ENCODE peak calls at places on chromosomes 16 and 17, in seven cellular contexts. V is tibial artery; S is HAP-1; W is MM.1S; H is ovary; B is CD8-positive, alpha-beta memory T cell; Q is A549. Z is an unnamed sample.

GRCh38 chr17:6495450-6496115 is 51.3 kb downstream of the PIMREG start:
- DNase-seq in Q (no peak), B (no peak), S (no peak), H (no peak), V (no peak), W (no peak), Z (peak; percentile 62)

GRCh38 chr17:37787055-37787720 is 42.3 kb upstream of the HNF1B start:
- DNase-seq in S (no peak), Q (peak; percentile 86), W (no peak), V (no peak), B (no peak), H (no peak), Z (peak; percentile 53)

GRCh38 chr16:15644306-15644961 is 1.5 kb upstream of the MARF1 start:
- DNase-seq in B (no peak), H (no peak), Q (peak; percentile 54), W (peak; percentile 36), S (peak; percentile 80), V (no peak), Z (no peak)

GRCh38 chr16:50457979-50458461 is 89.2 kb upstream of the BRD7 start:
- DNase-seq in Q (no peak), B (no peak), W (no peak), H (no peak), S (no peak), V (no peak), Z (no peak)

GRCh38 chr17:1880851-1881630 is 51.2 kb downstream of the RPA1 start:
- DNase-seq in Q (no peak), V (no peak), W (no peak), S (peak; percentile 59), B (no peak), H (no peak), Z (no peak)

GRCh38 chr16:77290451-77291110 is 91.4 kb downstream of the SYCE1L start:
- DNase-seq in V (no peak), B (no peak), H (no peak), Q (peak; percentile 52), W (no peak), S (no peak), Z (no peak)

GRCh38 chr17:54948380-54948779 is 20.1 kb downstream of the COX11 start:
- DNase-seq in S (no peak), B (no peak), W (no peak), V (no peak), H (no peak), Q (peak; percentile 36), Z (no peak)

GRCh38 chr17:29341726-29342125 is 47.8 kb upstream of the NUFIP2 start:
- DNase-seq in W (no peak), Q (no peak), S (no peak), B (no peak), H (no peak), V (no peak), Z (no peak)

GRCh38 chr17:21417921-21418320 is 41.8 kb downstream of the KCNJ12 start:
- DNase-seq in H (no peak), Q (no peak), W (no peak), S (no peak), B (no peak), V (no peak), Z (no peak)

GRCh38 chr17:83194189-83194565 is 114.8 kb downstream of the METRNL start:
- DNase-seq in B (no peak), W (no peak), Q (no peak), H (no peak), S (no peak), V (peak; percentile 15), Z (no peak)

GRCh38 chr16:81261049-81261648 is 22.7 kb downstream of the BCO1 start:
- DNase-seq in W (no peak), H (no peak), S (peak; percentile 49), Q (peak; percentile 27), B (no peak), V (no peak), Z (peak; percentile 74)

GRCh38 chr16:24869033-24869432 is 23.3 kb downstream of the SLC5A11 start:
- DNase-seq in H (no peak), Q (no peak), S (no peak), B (no peak), W (no peak), V (no peak), Z (no peak)

GRCh38 chr16:77227745-77228144 is 28.5 kb downstream of the SYCE1L start:
- DNase-seq in V (no peak), Q (no peak), H (no peak), S (no peak), W (no peak), B (no peak), Z (no peak)

GRCh38 chr16:85657996-85658395 is 30.8 kb downstream of the GINS2 start:
- DNase-seq in B (no peak), W (no peak), V (no peak), S (no peak), Q (no peak), H (no peak), Z (no peak)

GRCh38 chr17:69057280-69057679 is 3.4 kb downstream of the ABCA9 start:
- DNase-seq in V (no peak), W (no peak), B (no peak), Q (no peak), S (no peak), H (no peak), Z (no peak)

GRCh38 chr17:52227926-52228325 is 69.4 kb upstream of the CA10 start:
- DNase-seq in B (no peak), W (no peak), H (no peak), Q (no peak), S (no peak), V (no peak), Z (no peak)

GRCh38 chr16:24838554-24839266 is 7.1 kb upstream of the SLC5A11 start:
- DNase-seq in H (no peak), S (no peak), V (peak; percentile 70), B (no peak), W (no peak), Q (peak; percentile 80), Z (peak; percentile 33)

GRCh38 chr17:65055708-65056638 is 567 bp downstream of the GNA13 start:
- DNase-seq in H (peak; percentile 59), V (peak; percentile 79), W (peak; percentile 39), Q (peak; percentile 65), S (peak; percentile 54), B (peak; percentile 37), Z (peak; percentile 84)

GRCh38 chr17:6936370-6937028 is 59.4 kb upstream of the ALOX12 start:
- DNase-seq in W (peak; percentile 16), V (peak; percentile 43), S (no peak), H (peak; percentile 33), Q (no peak), B (peak; percentile 26), Z (no peak)

GRCh38 chr16:22284637-22285515 is 12.3 kb upstream of the POLR3E start:
- DNase-seq in W (no peak), Q (no peak), B (no peak), H (no peak), V (no peak), S (peak; percentile 20), Z (no peak)

GRCh38 chr16:4206680-4207079 is 35.2 kb downstream of the SRL start:
- DNase-seq in H (no peak), V (no peak), S (no peak), B (no peak), Q (no peak), W (no peak), Z (no peak)

GRCh38 chr17:60060474-60060873 is 18.2 kb downstream of the HEATR6 start:
- DNase-seq in Q (no peak), W (no peak), H (no peak), S (no peak), B (no peak), V (no peak), Z (no peak)

DNA sequence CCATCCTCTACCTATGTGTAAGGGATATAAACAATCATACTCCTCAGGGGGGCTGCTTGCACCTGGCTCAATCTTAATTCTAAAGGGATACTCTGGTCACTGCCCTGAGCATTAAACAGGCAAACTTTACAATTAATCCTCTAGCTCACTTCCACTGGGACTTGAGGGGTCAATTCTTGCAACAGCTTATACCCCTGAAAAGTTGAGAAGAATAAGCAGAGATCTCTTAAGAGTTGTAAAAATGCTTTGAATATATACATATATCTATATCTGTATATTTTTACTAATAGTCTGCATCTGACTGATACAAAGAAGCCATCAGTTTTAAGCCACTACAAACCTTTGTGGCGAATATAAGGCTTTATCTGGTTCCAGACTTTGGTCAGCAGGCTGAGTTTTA is 19.6 kb downstream of the HEATR6 start:
- DNase-seq in W (no peak), H (no peak), S (no peak), Q (no peak), V (no peak), B (no peak), Z (no peak)
- H3K4me1 ChIP-seq in W (no peaks in the 10 kb centered on the region), H (no peaks in the 10 kb centered on the region), S (no peaks in the 10 kb centered on the region), Q (no peaks in the 10 kb centered on the region), V (no peaks in the 10 kb centered on the region), B (no peaks in the 10 kb centered on the region), Z (no peaks in the 10 kb centered on the region)

GRCh38 chr17:59371426-59372099 is 40.1 kb downstream of the YPEL2 start:
- DNase-seq in W (no peak), B (no peak), H (no peak), Q (no peak), V (peak; percentile 87), S (no peak), Z (no peak)
- H3K4me1 ChIP-seq in W (peaks cover 63% of the 10 kb centered on the region), B (peaks cover 65% of the 10 kb centered on the region), H (peaks cover 37% of the 10 kb centered on the region), Q (peaks cover 31% of the 10 kb centered on the region), V (peaks cover 94% of the 10 kb centered on the region), S (peaks cover 8% of the 10 kb centered on the region), Z (peaks cover 37% of the 10 kb centered on the region)

GRCh38 chr16:69483611-69484010 is 59.2 kb downstream of the CYB5B start:
- DNase-seq in S (no peak), Q (no peak), W (no peak), H (no peak), V (no peak), B (no peak), Z (peak; percentile 74)
- H3K4me1 ChIP-seq in S (peaks cover 15% of the 10 kb centered on the region), Q (peaks cover 9% of the 10 kb centered on the region), W (no peaks in the 10 kb centered on the region), H (no peaks in the 10 kb centered on the region), V (peaks cover 18% of the 10 kb centered on the region), B (no peaks in the 10 kb centered on the region), Z (peaks cover 5% of the 10 kb centered on the region)

DNA sequence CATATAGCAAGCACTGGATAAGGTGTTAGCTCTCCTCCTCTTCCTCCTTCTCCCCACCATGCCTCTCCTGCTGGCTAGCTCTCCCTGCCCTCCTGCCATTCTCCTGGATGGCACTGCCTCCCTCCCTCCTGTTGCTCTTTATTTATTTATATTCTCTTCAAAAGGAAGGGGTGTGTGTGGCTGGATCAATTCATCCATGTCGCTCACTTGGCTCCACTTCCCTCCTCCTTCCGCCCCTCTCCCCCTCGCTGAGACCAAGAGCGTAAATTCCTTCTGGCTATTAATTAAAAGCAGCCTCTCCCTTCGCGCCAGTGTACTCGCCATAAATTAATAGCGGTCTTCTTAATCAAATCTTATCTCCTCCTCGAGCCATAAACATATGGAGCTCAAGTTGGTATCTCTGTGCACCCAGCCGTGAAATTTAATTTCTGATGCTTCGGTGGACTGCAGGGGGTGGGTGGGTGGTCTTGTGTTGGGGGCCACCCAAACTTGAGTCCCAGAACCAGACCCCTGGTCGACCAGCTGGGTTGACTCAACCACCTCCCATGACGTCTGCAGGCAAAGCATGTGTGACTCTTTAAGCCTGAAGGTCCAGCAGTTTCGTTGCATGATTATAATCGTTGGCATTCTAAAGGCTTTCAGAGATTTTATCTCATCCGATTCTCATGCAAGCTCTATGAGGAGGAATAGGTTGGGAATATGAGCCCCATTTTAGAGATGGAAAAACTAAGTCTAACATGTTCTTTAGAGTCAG is 57.9 kb downstream of the SDK2 start:
- DNase-seq in B (no peak), S (no peak), H (no peak), W (no peak), V (no peak), Q (no peak), Z (no peak)
- H3K4me1 ChIP-seq in B (peaks cover 20% of the 10 kb centered on the region), S (no peaks in the 10 kb centered on the region), H (no peaks in the 10 kb centered on the region), W (no peaks in the 10 kb centered on the region), V (no peaks in the 10 kb centered on the region), Q (no peaks in the 10 kb centered on the region), Z (peaks cover 11% of the 10 kb centered on the region)